ENCODE peak calls at places on chromosome 1, in five cellular contexts. T is GDM1, O is H4, X is NCI-H774, A is GM18507. Q is an unnamed sample.

GRCh38 chr1:61605607-61606321 is 119.2 kb downstream of the TM2D1 start:
- DNase-seq in X (no peak), A (no peak), O (no peak), T (no peak), Q (no peak)

GRCh38 chr1:76035053-76035452 is 39.5 kb upstream of the ST6GALNAC3 start:
- DNase-seq in X (no peak), A (no peak), O (no peak), T (no peak), Q (no peak)

GRCh38 chr1:94899756-94900155 is 27.2 kb downstream of the CNN3 start:
- DNase-seq in T (no peak), A (no peak), O (no peak), X (no peak), Q (no peak)

GRCh38 chr1:221714227-221715116 is 27.4 kb downstream of the DUSP10 start:
- DNase-seq in T (no peak), A (no peak), X (peak), O (no peak), Q (no peak)

GRCh38 chr1:119316870-119317416 is 51.6 kb upstream of the HAO2 start:
- DNase-seq in T (no peak), A (no peak), O (no peak), X (no peak), Q (no peak)

GRCh38 chr1:45945426-45945825 is 142.0 kb downstream of the MAST2 start:
- DNase-seq in X (no peak), T (no peak), O (no peak), A (no peak), Q (no peak)

GRCh38 chr1:55204997-55205396 is 10.2 kb downstream of the USP24 start:
- DNase-seq in T (no peak), X (no peak), A (no peak), O (no peak), Q (no peak)

GRCh38 chr1:24364605-24364974 is 45.4 kb downstream of the GRHL3 start:
- DNase-seq in T (no peak), X (no peak), O (no peak), A (no peak), Q (no peak)

GRCh38 chr1:119286587-119287181 is 81.9 kb upstream of the HAO2 start:
- DNase-seq in T (no peak), A (no peak), X (peak), O (peak), Q (peak)

Q was measured in GM19239.